ENCODE peak calls at places on chromosomes 11 and 22, in ten cellular contexts. B is ACHN, L is HEK293T, N is coronary artery, C is posterior vena cava, W is dermis blood vessel endothelial cell, T is neural progenitor cell, A is HT1080, O is D341Med, U is NCI-H2029 treated with DMSO at 0.1 percent for 48 hours. S is an unnamed sample.

GRCh38 chr11:132438418-132438817 is 1068.0 kb downstream of the NTM start:
- DNase-seq in B (no peak), L (no peak), A (no peak), O (no peak), W (no peak), N (no peak), U (no peak), C (no peak), T (no peak), S (no peak)

GRCh38 chr22:34454598-34454997 is 534.3 kb upstream of the LARGE1 start:
- DNase-seq in W (no peak), N (no peak), C (no peak), A (no peak), O (peak), L (no peak), U (no peak), B (no peak), T (no peak), S (no peak)

GRCh38 chr11:20337526-20338154 is 25.9 kb upstream of the HTATIP2 start:
- DNase-seq in C (no peak), O (peak), W (peak), L (peak), U (no peak), T (peak), B (peak), A (peak), N (no peak), S (no peak)

GRCh38 chr11:76030286-76030685 is 176.0 kb downstream of the WNT11 start:
- DNase-seq in A (peak), W (peak), O (no peak), C (no peak), B (no peak), U (no peak), L (no peak), N (no peak), T (no peak), S (no peak)

GRCh38 chr11:46390331-46391171 is 1.0 kb downstream of the CHRM4 start:
- DNase-seq in B (no peak), U (no peak), C (no peak), N (no peak), W (no peak), A (no peak), L (no peak), T (peak), O (no peak), S (no peak)

GRCh38 chr11:26947904-26948639 is 45.8 kb upstream of the FIBIN start:
- DNase-seq in N (no peak), U (no peak), C (no peak), L (no peak), A (no peak), B (no peak), T (peak), W (no peak), O (no peak), S (no peak)

GRCh38 chr22:39206491-39206890 is 38.3 kb downstream of the PDGFB start:
- DNase-seq in N (peak), U (no peak), L (no peak), W (no peak), C (peak), B (no peak), A (no peak), T (no peak), O (peak), S (no peak)

GRCh38 chr22:44196731-44197131 is 16.0 kb downstream of the PARVG start:
- DNase-seq in T (no peak), N (no peak), A (no peak), B (no peak), W (no peak), C (peak), U (no peak), L (no peak), O (no peak), S (no peak)

GRCh38 chr11:80146231-80146630 is 705.4 kb upstream of the TENM4 start:
- DNase-seq in W (no peak), B (peak), T (no peak), L (no peak), C (no peak), A (peak), O (no peak), N (no peak), U (peak), S (no peak)

GRCh38 chr11:64357904-64358535 is 942 bp upstream of the RPS6KA4 start:
- DNase-seq in N (peak), B (peak), C (no peak), O (no peak), T (no peak), U (no peak), L (no peak), A (peak), W (no peak), S (no peak)

GRCh38 chr22:43142881-43143562 is at the start of gene MCAT:
- DNase-seq in B (peak), C (peak), O (peak), L (peak), A (peak), N (peak), T (peak), U (peak), W (peak), S (peak)

GRCh38 chr11:70712471-70712870 is 314.1 kb downstream of the CTTN start:
- DNase-seq in W (no peak), N (no peak), B (no peak), U (no peak), C (peak), T (peak), A (no peak), L (peak), O (no peak), S (no peak)

GRCh38 chr11:73597340-73597955 is 464 bp downstream of the FAM168A start:
- DNase-seq in W (peak), U (no peak), A (no peak), N (no peak), C (no peak), O (peak), B (no peak), T (no peak), L (peak), S (no peak)

GRCh38 chr11:103609117-103610066 is 427.0 kb upstream of the DDI1 start:
- DNase-seq in T (no peak), W (peak), U (no peak), A (peak), O (peak), C (no peak), B (peak), L (peak), N (no peak), S (peak)

GRCh38 chr11:2777871-2778629 is 78.3 kb upstream of the KCNQ1OT1 start:
- DNase-seq in N (peak), U (no peak), O (peak), C (peak), L (no peak), W (no peak), B (no peak), T (no peak), A (no peak), S (no peak)

GRCh38 chr11:82988936-82989627 is 82.6 kb downstream of the RAB30 start:
- DNase-seq in L (no peak), O (no peak), N (no peak), C (no peak), T (peak), A (no peak), B (no peak), W (peak), U (no peak), S (no peak)

S was measured in AG08396.